ENCODE peak calls at places on chromosomes 3 and 15, in seven cellular contexts. B is astrocyte, Q is psoas muscle, O is left ventricle myocardium inferior, E is heart left ventricle, G is thyroid gland, H is heart right ventricle. Z is an unnamed sample.

GRCh38 chr15:98654790-98655360 is 6.5 kb downstream of the IGF1R start:
- DNase-seq in B (no peak), Q (no peak), O (no peak), E (no peak), G (peak; percentile 23), H (no peak), Z (no peak)

GRCh38 chr3:194100856-194101390 is 35.0 kb upstream of the HES1 start:
- DNase-seq in B (no peak), Q (no peak), O (no peak), E (no peak), G (no peak), H (no peak), Z (no peak)

GRCh38 chr15:47411733-47412530 is 305.4 kb upstream of the SEMA6D start:
- DNase-seq in B (no peak), Q (no peak), O (no peak), E (no peak), G (no peak), H (no peak), Z (no peak)

GRCh38 chr3:147756478-147756877 is 347.3 kb downstream of the ZIC1 start:
- DNase-seq in B (no peak), Q (no peak), O (no peak), E (no peak), G (no peak), H (no peak), Z (no peak)

GRCh38 chr3:170233532-170233931 is 11.3 kb downstream of the PRKCI start:
- DNase-seq in B (peak; percentile 89), Q (no peak), O (no peak), E (no peak), G (peak; percentile 48), H (no peak), Z (peak; percentile 59)

GRCh38 chr15:85430406-85431204 is 50.2 kb downstream of the AKAP13 start:
- DNase-seq in B (no peak), Q (no peak), O (no peak), E (no peak), G (no peak), H (no peak), Z (no peak)

GRCh38 chr15:83275412-83275811 is 9.1 kb downstream of the BNC1 start:
- DNase-seq in B (peak; percentile 55), Q (no peak), O (no peak), E (no peak), G (no peak), H (no peak), Z (peak; percentile 78)

GRCh38 chr3:42421818-42422796 is 11.7 kb upstream of the LYZL4 start:
- DNase-seq in B (no peak), Q (no peak), O (no peak), E (no peak), G (no peak), H (no peak), Z (no peak)

GRCh38 chr3:24507776-24508422 is 13.2 kb upstream of the THRB start:
- DNase-seq in B (no peak), Q (no peak), O (no peak), E (no peak), G (no peak), H (no peak), Z (no peak)

GRCh38 chr3:110625126-110625798 is 446.4 kb upstream of the NECTIN3 start:
- DNase-seq in B (no peak), Q (no peak), O (no peak), E (no peak), G (peak; percentile 41), H (no peak), Z (no peak)

GRCh38 chr3:37293646-37294045 is 119.3 kb upstream of the LRRFIP2 start:
- DNase-seq in B (no peak), Q (no peak), O (no peak), E (no peak), G (no peak), H (no peak), Z (no peak)

GRCh38 chr3:66525771-66526170 is 24.9 kb upstream of the LRIG1 start:
- DNase-seq in B (no peak), Q (no peak), O (no peak), E (no peak), G (no peak), H (no peak), Z (no peak)

GRCh38 chr3:61053781-61054496 is 197.3 kb downstream of the FHIT start:
- DNase-seq in B (no peak), Q (no peak), O (no peak), E (no peak), G (no peak), H (no peak), Z (no peak)

GRCh38 chr3:169923189-169923588 is 11.8 kb downstream of the SAMD7 start:
- DNase-seq in B (peak; percentile 2), Q (peak; percentile 35), O (peak; percentile 80), E (peak; percentile 88), G (peak; percentile 98), H (peak; percentile 70), Z (no peak)

GRCh38 chr15:88920186-88920891 is 7.2 kb upstream of the MFGE8 start:
- DNase-seq in B (peak; percentile 77), Q (peak; percentile 50), O (no peak), E (no peak), G (no peak), H (no peak), Z (no peak)

GRCh38 chr15:101528917-101529299 is 39.4 kb upstream of the PCSK6 start:
- DNase-seq in B (no peak), Q (no peak), O (no peak), E (no peak), G (no peak), H (no peak), Z (no peak)

GRCh38 chr15:77002954-77003912 is 8.3 kb downstream of the PSTPIP1 start:
- DNase-seq in B (no peak), Q (peak; percentile 47), O (peak; percentile 44), E (peak; percentile 59), G (no peak), H (no peak), Z (no peak)

GRCh38 chr15:73578036-73578435 is 55.2 kb downstream of the NPTN start:
- DNase-seq in B (no peak), Q (no peak), O (no peak), E (no peak), G (no peak), H (no peak), Z (no peak)

GRCh38 chr15:73584699-73585420 is 48.3 kb downstream of the NPTN start:
- DNase-seq in B (peak; percentile 3), Q (no peak), O (no peak), E (no peak), G (no peak), H (no peak), Z (no peak)

GRCh38 chr15:73586006-73586654 is 47.1 kb downstream of the NPTN start:
- DNase-seq in B (peak; percentile 14), Q (no peak), O (no peak), E (no peak), G (no peak), H (no peak), Z (no peak)

GRCh38 chr15:73583568-73583967 is 49.6 kb downstream of the NPTN start:
- DNase-seq in B (no peak), Q (no peak), O (no peak), E (no peak), G (no peak), H (no peak), Z (no peak)

DNA sequence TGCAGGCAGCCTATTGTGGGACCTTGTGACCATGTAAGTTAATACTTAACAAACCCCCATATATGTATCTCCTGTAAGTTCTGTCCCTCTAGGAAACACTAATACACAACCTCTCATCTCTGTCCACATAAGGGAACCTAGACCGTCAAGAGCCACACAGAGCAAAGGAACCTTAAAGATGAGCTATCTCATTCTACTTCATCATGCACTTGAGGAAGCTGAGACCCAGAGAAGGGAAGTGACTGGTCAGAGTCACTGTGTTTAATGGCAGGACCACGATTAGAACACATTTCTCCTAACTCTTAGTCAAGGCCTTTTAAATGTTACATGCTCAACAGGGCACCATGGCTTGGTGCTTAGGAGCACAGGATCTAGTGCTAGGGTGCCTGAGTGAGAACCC is 50.2 kb downstream of the NPTN start:
- DNase-seq in B (no peak), Q (no peak), O (no peak), E (no peak), G (no peak), H (no peak), Z (no peak)
- H3K36me3 ChIP-seq in B (peaks cover 45% of the 10 kb centered on the region), Q (peaks cover 90% of the 10 kb centered on the region), O (peaks cover 86% of the 10 kb centered on the region), E (no peaks in the 10 kb centered on the region), G (no peaks in the 10 kb centered on the region), H (no peaks in the 10 kb centered on the region), Z (peaks cover 54% of the 10 kb centered on the region)

GRCh38 chr3:102005551-102005950 is 156.2 kb downstream of the NFKBIZ start:
- DNase-seq in B (no peak), Q (no peak), O (no peak), E (no peak), G (no peak), H (no peak), Z (no peak)

GRCh38 chr3:101999177-101999778 is 150.0 kb downstream of the NFKBIZ start:
- DNase-seq in B (peak; percentile 90), Q (no peak), O (no peak), E (no peak), G (no peak), H (no peak), Z (no peak)

GRCh38 chr3:102000620-102001209 is 151.4 kb downstream of the NFKBIZ start:
- DNase-seq in B (no peak), Q (no peak), O (no peak), E (no peak), G (no peak), H (no peak), Z (no peak)

GRCh38 chr3:102004561-102004960 is 155.2 kb downstream of the NFKBIZ start:
- DNase-seq in B (no peak), Q (no peak), O (no peak), E (no peak), G (no peak), H (no peak), Z (no peak)

DNA sequence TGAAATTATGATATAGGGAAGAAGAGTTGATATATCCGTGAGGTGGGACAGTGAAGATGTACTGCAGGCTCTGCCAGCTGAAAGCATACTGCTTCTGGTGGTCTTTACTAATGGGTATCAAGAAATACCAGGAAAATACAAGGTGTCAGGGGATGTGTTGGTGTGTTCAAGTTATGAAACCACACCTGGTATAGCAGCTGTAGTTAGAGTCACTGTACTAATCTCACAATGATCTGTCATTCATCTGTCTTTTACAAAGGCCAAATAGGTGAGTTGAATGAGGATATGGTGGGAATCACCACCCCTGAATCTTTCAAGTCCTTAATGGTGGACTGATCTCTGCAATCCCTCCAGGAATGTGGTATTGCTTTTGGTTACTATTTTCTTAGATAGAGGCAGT is 152.7 kb downstream of the NFKBIZ start:
- DNase-seq in B (no peak), Q (no peak), O (no peak), E (no peak), G (no peak), H (no peak), Z (no peak)
- H3K4me3 ChIP-seq in B (no peak overlapping the region), Q (no peak overlapping the region), O (no peak overlapping the region), E (no peak overlapping the region), G (no peak overlapping the region), H (no peak overlapping the region), Z (no peak overlapping the region)

GRCh38 chr3:41221278-41221677 is 22.0 kb downstream of the CTNNB1 start:
- DNase-seq in B (no peak), Q (no peak), O (no peak), E (no peak), G (no peak), H (no peak), Z (no peak)
- H3K4me1 ChIP-seq in B (peaks cover 16% of the 10 kb centered on the region), Q (peaks cover 67% of the 10 kb centered on the region), O (peaks cover 91% of the 10 kb centered on the region), E (peaks cover 86% of the 10 kb centered on the region), G (peaks cover 61% of the 10 kb centered on the region), H (peaks cover 52% of the 10 kb centered on the region), Z (peaks cover 37% of the 10 kb centered on the region)

DNA sequence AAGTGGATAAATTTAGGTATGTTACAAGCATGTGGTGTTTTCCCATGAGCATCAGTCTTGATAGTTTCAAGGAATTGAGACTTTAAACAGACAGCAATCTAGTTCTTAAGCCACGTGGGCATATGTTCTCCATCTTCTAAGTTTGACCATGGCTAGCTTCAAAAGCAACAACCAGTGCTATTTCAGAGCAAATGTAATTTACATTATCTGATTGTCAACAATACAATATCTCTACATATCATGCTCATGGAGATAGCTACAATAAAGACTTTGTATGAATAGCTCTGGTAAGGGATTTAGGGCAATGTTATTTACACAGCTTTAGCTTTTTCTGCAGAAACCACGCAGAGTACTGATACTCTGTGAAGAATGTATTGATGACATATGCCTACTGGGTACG is 38.8 kb upstream of the PDZRN3 start:
- DNase-seq in B (no peak), Q (no peak), O (no peak), E (no peak), G (no peak), H (no peak), Z (no peak)
- H3K36me3 ChIP-seq in B (no peaks in the 10 kb centered on the region), Q (no peaks in the 10 kb centered on the region), O (no peaks in the 10 kb centered on the region), E (no peaks in the 10 kb centered on the region), G (no peaks in the 10 kb centered on the region), H (no peaks in the 10 kb centered on the region), Z (no peaks in the 10 kb centered on the region)